ENCODE peak calls at places on chromosomes 16 and 17, in seven cellular contexts. W is GM04503; G is stimulated activated CD4-positive, alpha-beta T cell treated with anti-CD3 and anti-CD28 coated beads, Interleukin-2, amount 100 ng/mL, for 48 hours; H is NAMALWA; C is gastrocnemius medialis; A is amygdala; O is H7. Y is an unnamed sample.

GRCh38 chr16:50946606-50947005 is 204.5 kb downstream of the SALL1 start:
- DNase-seq in W (no peak), C (no peak), H (no peak), O (no peak), G (no peak), A (no peak), Y (no peak)

GRCh38 chr16:30356401-30357084 is 1.4 kb upstream of the CD2BP2 start:
- DNase-seq in G (no peak), W (no peak), C (no peak), H (no peak), A (no peak), O (no peak), Y (no peak)

GRCh38 chr17:29039764-29040598 is 3.0 kb upstream of the PIPOX start:
- DNase-seq in G (no peak), W (peak; percentile 64), C (no peak), H (no peak), O (no peak), A (peak; percentile 45), Y (no peak)

GRCh38 chr16:72241930-72242329 is 70.0 kb upstream of the PMFBP1 start:
- DNase-seq in H (peak; percentile 38), A (peak; percentile 36), W (no peak), O (peak; percentile 19), G (no peak), C (no peak), Y (peak; percentile 7)

GRCh38 chr16:67406628-67407027 is 9.6 kb downstream of the ZDHHC1 start:
- DNase-seq in O (no peak), C (no peak), G (no peak), W (peak; percentile 78), A (peak; percentile 37), H (no peak), Y (no peak)

GRCh38 chr16:30377812-30378235 is 3.2 kb downstream of the MYL11 start:
- DNase-seq in A (peak; percentile 88), O (peak; percentile 92), C (peak; percentile 82), W (no peak), H (peak; percentile 93), G (peak; percentile 73), Y (peak; percentile 83)

GRCh38 chr17:36747861-36748260 is 146.5 kb downstream of the MRM1 start:
- DNase-seq in A (no peak), W (no peak), O (no peak), G (no peak), H (no peak), C (no peak), Y (no peak)

GRCh38 chr17:75625813-75626486 is 7.3 kb upstream of the SMIM5 start:
- DNase-seq in G (no peak), H (peak; percentile 74), C (no peak), O (peak; percentile 97), A (no peak), W (no peak), Y (no peak)

GRCh38 chr16:3963203-3963602 is 82.7 kb upstream of the CREBBP start:
- DNase-seq in O (peak; percentile 54), A (no peak), W (no peak), G (no peak), H (no peak), C (no peak), Y (no peak)

GRCh38 chr16:305916-306315 is 23.0 kb downstream of the PDIA2 start:
- DNase-seq in G (no peak), W (no peak), O (no peak), A (peak; percentile 11), C (no peak), H (no peak), Y (no peak)

GRCh38 chr17:16406742-16407674 is 8.4 kb upstream of the TRPV2 start:
- DNase-seq in C (no peak), O (peak; percentile 96), A (no peak), H (no peak), G (no peak), W (no peak), Y (no peak)

GRCh38 chr16:53812914-53813313 is 109.0 kb downstream of the FTO start:
- DNase-seq in A (no peak), H (no peak), O (no peak), C (no peak), G (no peak), W (no peak), Y (no peak)

GRCh38 chr17:7475764-7476422 is 3.5 kb downstream of the ZBTB4 start:
- DNase-seq in W (no peak), A (no peak), H (no peak), G (no peak), C (peak; percentile 79), O (no peak), Y (no peak)

GRCh38 chr17:49681336-49681735 is 3.4 kb upstream of the SPOP start:
- DNase-seq in W (no peak), G (no peak), C (no peak), A (no peak), H (no peak), O (no peak), Y (no peak)

GRCh38 chr17:79837888-79838540 is 1.2 kb downstream of the CBX4 start:
- DNase-seq in A (no peak), G (no peak), C (no peak), W (no peak), H (peak; percentile 55), O (peak; percentile 56), Y (no peak)

GRCh38 chr17:37510056-37510455 is 20.4 kb downstream of the DUSP14 start:
- DNase-seq in A (no peak), G (no peak), H (no peak), O (no peak), W (no peak), C (no peak), Y (no peak)